ENCODE peak calls at places on chromosomes 16 and 17, in six cellular contexts. V, W, L, F, Q and M are unnamed samples.

GRCh38 chr16:83305092-83305491 is 502.7 kb upstream of the HSBP1 start:
- DNase-seq in L (peak), V (peak), F (no peak), W (no peak), Q (peak), M (peak)

GRCh38 chr17:49787932-49788442 is 494 bp upstream of the KAT7 start:
- DNase-seq in L (no peak), Q (no peak), F (no peak), V (no peak), W (no peak), M (no peak)

GRCh38 chr16:75616541-75617010 is 6.5 kb downstream of the ADAT1 start:
- DNase-seq in F (no peak), L (no peak), Q (no peak), W (no peak), V (no peak), M (no peak)

GRCh38 chr17:6137716-6138502 is 67.7 kb downstream of the WSCD1 start:
- DNase-seq in W (no peak), Q (no peak), V (no peak), F (no peak), L (no peak), M (no peak)

GRCh38 chr16:75116081-75116910 is at the start of gene LDHD:
- DNase-seq in Q (peak), V (peak), L (peak), F (peak), W (peak), M (peak)

GRCh38 chr16:66959645-66960177 is 1.4 kb upstream of the CES3 start:
- DNase-seq in F (no peak), V (no peak), L (no peak), W (no peak), Q (no peak), M (no peak)

GRCh38 chr16:81937305-81938038 is 73.8 kb downstream of the SDR42E1 start:
- DNase-seq in V (no peak), W (no peak), F (no peak), L (no peak), Q (no peak), M (no peak)

GRCh38 chr17:57587201-57587870 is 157.8 kb downstream of the CCDC182 start:
- DNase-seq in L (no peak), V (no peak), Q (no peak), F (no peak), W (no peak), M (no peak)

GRCh38 chr16:77221482-77221881 is 22.3 kb downstream of the SYCE1L start:
- DNase-seq in Q (peak), F (no peak), V (no peak), L (peak), W (no peak), M (no peak)

GRCh38 chr17:12977008-12977751 is 40.6 kb downstream of the ELAC2 start:
- DNase-seq in V (peak), Q (no peak), L (no peak), F (no peak), W (no peak), M (peak)

GRCh38 chr17:63714550-63715277 is 14.8 kb upstream of the LIMD2 start:
- DNase-seq in W (no peak), F (no peak), V (peak), L (peak), Q (peak), M (no peak)

GRCh38 chr16:4352843-4353242 is 1.7 kb upstream of the PAM16 start:
- DNase-seq in V (no peak), Q (no peak), L (no peak), W (no peak), F (no peak), M (no peak)

GRCh38 chr17:81295031-81295677 is at the start of gene SLC38A10:
- DNase-seq in Q (peak), V (peak), W (peak), F (peak), L (peak), M (peak)

GRCh38 chr16:50198802-50199410 is 45.8 kb downstream of the TENT4B start:
- DNase-seq in Q (no peak), V (no peak), L (no peak), W (no peak), F (no peak), M (no peak)

GRCh38 chr16:57677622-57678369 is 9.7 kb downstream of the ADGRG3 start:
- DNase-seq in L (no peak), Q (no peak), V (no peak), F (peak), W (no peak), M (no peak)

GRCh38 chr17:67481808-67482207 is 104.7 kb downstream of the PITPNC1 start:
- DNase-seq in F (no peak), L (peak), V (peak), W (no peak), Q (peak), M (peak)

GRCh38 chr16:12971216-12971615 is 69.8 kb downstream of the SHISA9 start:
- DNase-seq in V (peak), W (no peak), Q (no peak), F (peak), L (no peak), M (no peak)
- H3K4me3 ChIP-seq in V (no peak), W (no peak), Q (no peak), F (no peak), L (no peak), M (no peak)

DNA sequence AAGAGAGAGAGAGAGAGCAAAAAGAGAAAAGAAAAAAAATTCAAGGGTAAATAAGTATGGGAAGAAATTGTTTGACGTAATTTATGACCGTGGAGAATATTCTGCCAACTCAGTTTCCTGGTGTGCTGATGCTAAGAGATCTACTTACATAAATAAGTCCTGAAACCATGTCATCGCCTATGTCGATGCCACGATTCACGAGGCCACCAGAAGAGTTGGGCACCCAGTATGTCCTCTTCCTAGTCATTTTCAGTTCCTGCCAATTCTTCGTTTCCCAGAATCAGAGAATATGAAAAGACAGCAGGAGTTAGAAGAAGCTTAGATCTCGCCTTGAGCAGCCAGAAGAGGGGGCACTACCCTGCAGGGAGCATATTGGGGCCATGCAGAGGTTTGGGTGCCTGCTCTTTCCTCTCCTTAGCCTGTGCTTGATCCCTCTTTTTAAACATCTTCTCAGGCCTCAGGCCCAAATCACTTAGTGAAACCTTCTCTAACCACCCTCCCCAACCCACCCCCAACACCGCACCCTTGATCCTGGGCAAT is 12.4 kb upstream of the LONP2 start:
- DNase-seq in F (peak), L (peak), W (no peak), V (peak), Q (peak), M (peak)
- TF ChIP-seq CTCF in F (no peak), L (peak), W (no peak), V (peak), Q (peak), M (peak)

GRCh38 chr17:43211480-43212402 is at the start of gene TMEM106A:
- DNase-seq in V (peak), L (peak), Q (peak), W (peak), F (peak), M (peak)
- H3K4me3 ChIP-seq in V (peak), L (peak), Q (peak), W (peak), F (peak), M (peak)

GRCh38 chr16:31868164-31868563 is 5.4 kb upstream of the ZNF267 start:
- DNase-seq in L (no peak), F (no peak), Q (no peak), W (no peak), V (no peak), M (no peak)
- TF ChIP-seq CTCF in L (no peak), F (no peak), Q (no peak), W (no peak), V (no peak), M (no peak)

GRCh38 chr16:280005-280421 is 378 bp upstream of the ARHGDIG start:
- DNase-seq in V (no peak), F (no peak), L (no peak), W (no peak), Q (no peak), M (no peak)

GRCh38 chr16:280552-280951 is at the start of gene ARHGDIG:
- DNase-seq in V (no peak), F (no peak), W (no peak), Q (no peak), L (no peak), M (no peak)

GRCh38 chr16:279531-279930 is 860 bp upstream of the ARHGDIG start:
- DNase-seq in Q (no peak), W (no peak), F (no peak), V (no peak), L (no peak), M (no peak)

GRCh38 chr16:280991-281659 is 734 bp downstream of the ARHGDIG start:
- DNase-seq in F (no peak), W (no peak), L (no peak), V (no peak), Q (no peak), M (no peak)

GRCh38 chr16:278863-279366 is 1.5 kb upstream of the ARHGDIG start:
- DNase-seq in W (no peak), F (peak), Q (peak), V (peak), L (peak), M (peak)
- H3K4me3 ChIP-seq in W (no peak), F (no peak), Q (no peak), V (no peak), L (no peak), M (no peak)

DNA sequence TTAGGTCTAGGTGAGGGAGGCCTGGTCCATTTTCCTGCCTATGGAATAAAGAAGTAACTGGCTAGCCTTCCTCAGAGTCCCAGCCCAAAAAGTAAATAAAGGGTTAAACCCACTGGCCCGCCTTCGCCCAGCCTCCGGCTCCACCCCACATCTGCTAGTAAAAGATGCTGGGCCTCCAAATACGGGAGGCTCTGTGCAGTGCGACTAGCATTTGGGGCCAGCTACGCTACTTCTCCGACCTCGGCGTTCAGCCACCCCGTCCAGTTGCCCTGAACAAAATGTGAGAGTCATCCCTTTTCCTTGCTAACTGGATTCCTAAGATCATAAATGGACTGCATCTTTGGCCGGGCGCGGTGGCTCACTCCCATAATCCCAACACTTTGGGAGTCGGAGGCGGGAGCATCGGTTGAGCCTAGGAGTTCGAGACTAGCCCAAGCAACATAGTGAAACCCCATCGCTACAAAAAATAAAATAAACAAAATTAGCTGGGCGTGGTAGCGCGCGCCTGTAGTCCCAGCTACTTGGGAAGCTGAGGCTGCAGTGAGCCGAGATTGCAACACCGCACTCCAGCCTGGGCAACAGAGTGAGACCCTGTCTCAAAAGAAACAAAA is 880 bp upstream of the MPP2 start:
- DNase-seq in L (peak), F (peak), Q (peak), W (peak), V (peak), M (peak)
- TF ChIP-seq CTCF in L (no peak), F (no peak), Q (no peak), W (no peak), V (no peak), M (no peak)

GRCh38 chr17:412211-413015 is 59.8 kb upstream of the RPH3AL start:
- DNase-seq in W (no peak), Q (peak), V (peak), F (peak), L (peak), M (peak)

GRCh38 chr17:416293-417206 is 63.9 kb upstream of the RPH3AL start:
- DNase-seq in Q (no peak), V (no peak), F (peak), W (no peak), L (no peak), M (no peak)

GRCh38 chr17:413016-413350 is 60.4 kb upstream of the RPH3AL start:
- DNase-seq in V (no peak), L (no peak), F (no peak), W (no peak), Q (no peak), M (no peak)

GRCh38 chr17:411416-412120 is 59.0 kb upstream of the RPH3AL start:
- DNase-seq in L (no peak), V (no peak), F (no peak), W (no peak), Q (no peak), M (no peak)

DNA sequence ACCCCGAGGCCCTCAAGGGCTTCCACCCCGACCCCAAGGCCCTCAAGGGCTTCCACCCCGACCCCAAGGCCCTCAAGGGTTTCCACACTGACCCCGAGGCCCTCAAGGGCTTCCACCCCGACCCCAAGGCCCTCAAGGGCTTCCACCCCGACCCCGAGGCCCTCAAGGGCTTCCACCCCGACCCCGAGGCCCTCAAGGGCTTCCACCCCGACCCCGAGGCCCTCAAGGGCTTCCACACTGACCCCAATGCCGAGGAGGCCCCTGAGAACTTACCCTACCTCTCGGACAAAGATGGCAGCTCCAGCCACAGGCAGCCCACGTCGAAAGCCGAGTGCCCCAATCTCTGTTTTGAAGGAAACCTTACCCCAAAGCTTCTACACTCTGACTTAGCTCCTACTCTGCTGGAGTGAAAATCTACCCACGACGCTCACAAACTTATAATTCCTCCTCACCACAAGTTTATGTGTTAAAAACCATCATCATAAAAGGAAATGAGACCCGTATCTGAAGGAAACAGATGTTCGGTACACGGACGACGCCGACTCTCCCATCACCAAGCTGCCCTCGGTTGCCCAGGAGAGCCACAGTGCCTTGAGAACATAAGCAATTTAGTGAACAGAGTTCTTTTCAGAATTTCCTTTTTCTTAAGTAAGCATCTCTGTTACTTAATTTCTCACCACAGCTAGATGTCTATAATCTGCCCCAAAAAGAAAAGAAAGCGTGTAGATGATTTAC is 61.3 kb upstream of the RPH3AL start:
- DNase-seq in V (no peak), Q (no peak), L (no peak), W (no peak), F (no peak), M (no peak)
- H3K4me3 ChIP-seq in V (no peak), Q (no peak), L (no peak), W (no peak), F (no peak), M (no peak)

GRCh38 chr16:27556471-27556870 is 6.5 kb downstream of the KATNIP start:
- DNase-seq in F (no peak), W (no peak), V (no peak), Q (no peak), L (no peak), M (no peak)

GRCh38 chr16:27564226-27564625 is 14.3 kb downstream of the KATNIP start:
- DNase-seq in Q (no peak), V (no peak), W (no peak), F (no peak), L (no peak), M (no peak)

GRCh38 chr16:27561216-27561615 is 11.3 kb downstream of the KATNIP start:
- DNase-seq in V (no peak), L (no peak), W (no peak), Q (no peak), F (no peak), M (no peak)

GRCh38 chr16:27558434-27558833 is 8.5 kb downstream of the KATNIP start:
- DNase-seq in W (no peak), V (no peak), F (no peak), Q (no peak), L (no peak), M (no peak)
- TF ChIP-seq CTCF in W (no peak), V (no peak), F (no peak), Q (no peak), L (no peak), M (no peak)

DNA sequence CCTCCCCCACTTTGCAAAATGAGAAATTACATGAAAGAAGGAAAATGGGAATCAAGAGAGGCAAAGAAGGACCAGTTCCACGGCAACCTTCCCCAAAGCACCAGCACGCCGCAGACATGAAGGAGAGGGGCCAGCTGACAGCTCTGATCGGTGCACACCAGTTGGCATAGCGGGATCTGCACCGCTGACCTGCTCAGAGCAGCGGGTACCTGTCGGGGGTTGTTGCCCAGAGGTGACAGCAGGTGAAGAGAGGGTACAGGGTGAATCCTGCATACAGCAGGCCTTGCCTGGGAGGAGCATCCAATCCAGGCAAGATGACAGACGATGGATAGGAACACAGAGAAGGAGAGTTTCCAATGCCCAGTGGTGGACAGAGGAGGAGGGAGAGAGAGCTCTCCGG is 24.1 kb downstream of the CEP295NL start:
- DNase-seq in W (no peak), L (no peak), Q (no peak), V (no peak), F (no peak), M (no peak)
- H3K4me3 ChIP-seq in W (no peak), L (no peak), Q (peak), V (no peak), F (no peak), M (peak)